ENCODE peak calls at places on chromosomes 1 and 21, in five cellular contexts. M is midbrain; C is A172; K is CD4-positive, alpha-beta T cell; T is thoracic aorta. F is an unnamed sample.

GRCh38 chr1:16402742-16403141 is 34.5 kb downstream of the SPATA21 start:
- DNase-seq in M (no peak), C (no peak), K (no peak), T (no peak), F (no peak)

GRCh38 chr1:167276969-167277368 is 56.3 kb downstream of the POU2F1 start:
- DNase-seq in M (no peak), C (no peak), K (no peak), T (no peak), F (no peak)

GRCh38 chr1:233241782-233242181 is 53.7 kb downstream of the PCNX2 start:
- DNase-seq in M (no peak), C (no peak), K (no peak), T (no peak), F (no peak)

GRCh38 chr1:22158654-22159053 is 15.8 kb upstream of the WNT4 start:
- DNase-seq in M (no peak), C (no peak), K (no peak), T (no peak), F (no peak)

GRCh38 chr21:17925900-17926299 is 106.7 kb upstream of the C21orf91 start:
- DNase-seq in M (peak; percentile 15), C (no peak), K (no peak), T (no peak), F (peak; percentile 1)

GRCh38 chr1:110017792-110018191 is 16.6 kb upstream of the STRIP1 start:
- DNase-seq in M (no peak), C (no peak), K (no peak), T (no peak), F (no peak)

GRCh38 chr1:29136463-29136915 is 12.8 kb upstream of the TMEM200B start:
- DNase-seq in M (no peak), C (no peak), K (no peak), T (no peak), F (no peak)

GRCh38 chr21:46109251-46110221 is 11.6 kb downstream of the COL6A2 start:
- DNase-seq in M (no peak), C (no peak), K (no peak), T (peak; percentile 0), F (no peak)

GRCh38 chr1:61183471-61184034 is 101.2 kb downstream of the NFIA start:
- DNase-seq in M (no peak), C (no peak), K (no peak), T (no peak), F (no peak)

GRCh38 chr1:183739640-183740385 is 65.1 kb upstream of the RGL1 start:
- DNase-seq in M (no peak), C (no peak), K (no peak), T (no peak), F (no peak)

GRCh38 chr1:226598455-226598849 is 49.9 kb downstream of the STUM start:
- DNase-seq in M (no peak), C (no peak), K (no peak), T (no peak), F (no peak)

GRCh38 chr1:243420968-243421675 is 165.3 kb downstream of the SDCCAG8 start:
- DNase-seq in M (peak; percentile 56), C (peak; percentile 49), K (no peak), T (no peak), F (no peak)

GRCh38 chr1:234864116-234864515 is 254.1 kb upstream of the IRF2BP2 start:
- DNase-seq in M (no peak), C (no peak), K (no peak), T (no peak), F (no peak)

GRCh38 chr1:183778006-183778405 is 26.9 kb upstream of the RGL1 start:
- DNase-seq in M (no peak), C (no peak), K (no peak), T (no peak), F (no peak)

GRCh38 chr1:30758785-30759380 is 1.3 kb upstream of the LAPTM5 start:
- DNase-seq in M (no peak), C (no peak), K (no peak), T (no peak), F (peak; percentile 63)

GRCh38 chr1:28449904-28450303 is 55.9 kb upstream of the RCC1 start:
- DNase-seq in M (no peak), C (peak; percentile 40), K (no peak), T (no peak), F (no peak)

GRCh38 chr1:227440167-227440566 is 121.9 kb upstream of the CDC42BPA start:
- DNase-seq in M (no peak), C (no peak), K (no peak), T (no peak), F (no peak)

GRCh38 chr1:40676516-40676915 is 11.0 kb upstream of the RIMS3 start:
- DNase-seq in M (no peak), C (no peak), K (no peak), T (no peak), F (no peak)

GRCh38 chr1:149936076-149936991 is at the start of gene MTMR11:
- DNase-seq in M (peak; percentile 5), C (peak; percentile 60), K (no peak), T (no peak), F (no peak)

GRCh38 chr1:84143796-84144565 is at the start of gene PRKACB:
- DNase-seq in M (peak; percentile 8), C (no peak), K (no peak), T (no peak), F (no peak)

GRCh38 chr1:17059391-17060128 is 5.7 kb upstream of the SDHB start:
- DNase-seq in M (peak; percentile 81), C (peak; percentile 69), K (peak; percentile 6), T (no peak), F (peak; percentile 27)